ENCODE peak calls at places on chromosomes 7 and 10, in six cellular contexts. One of them, this sample, is unnamed.

GRCh38 chr10:32004161-32004591 is 52.0 kb downstream of the KIF5B start:
- DNase-seq in stimulated activated CD4-positive, alpha-beta T cell treated with anti-CD3 and anti-CD28 coated beads, Interleukin-2, amount 100 ng/mL, for 48 hours: no peak
- DNase-seq in NCI-H2029: no peak
- DNase-seq in chondrocyte: no peak
- DNase-seq in RPMI8226: no peak
- DNase-seq in HEK293T: no peak
- DNase-seq in this sample: peak; percentile 20

GRCh38 chr7:43135129-43135528 is 22.7 kb downstream of the HECW1 start:
- DNase-seq in stimulated activated CD4-positive, alpha-beta T cell treated with anti-CD3 and anti-CD28 coated beads, Interleukin-2, amount 100 ng/mL, for 48 hours: no peak
- DNase-seq in NCI-H2029: no peak
- DNase-seq in chondrocyte: no peak
- DNase-seq in RPMI8226: no peak
- DNase-seq in HEK293T: no peak
- DNase-seq in this sample: no peak

GRCh38 chr10:48605786-48606529 is 1.1 kb upstream of the ARHGAP22 start:
- DNase-seq in stimulated activated CD4-positive, alpha-beta T cell treated with anti-CD3 and anti-CD28 coated beads, Interleukin-2, amount 100 ng/mL, for 48 hours: no peak
- DNase-seq in NCI-H2029: no peak
- DNase-seq in chondrocyte: no peak
- DNase-seq in RPMI8226: no peak
- DNase-seq in HEK293T: no peak
- DNase-seq in this sample: no peak

GRCh38 chr10:14060320-14061070 is 270.2 kb downstream of the FRMD4A start:
- DNase-seq in stimulated activated CD4-positive, alpha-beta T cell treated with anti-CD3 and anti-CD28 coated beads, Interleukin-2, amount 100 ng/mL, for 48 hours: no peak
- DNase-seq in NCI-H2029: peak; percentile 27
- DNase-seq in chondrocyte: no peak
- DNase-seq in RPMI8226: no peak
- DNase-seq in HEK293T: no peak
- DNase-seq in this sample: no peak

GRCh38 chr7:133601607-133602006 is 348.7 kb downstream of the EXOC4 start:
- DNase-seq in stimulated activated CD4-positive, alpha-beta T cell treated with anti-CD3 and anti-CD28 coated beads, Interleukin-2, amount 100 ng/mL, for 48 hours: no peak
- DNase-seq in NCI-H2029: no peak
- DNase-seq in chondrocyte: no peak
- DNase-seq in RPMI8226: no peak
- DNase-seq in HEK293T: no peak
- DNase-seq in this sample: no peak

GRCh38 chr10:93616844-93617360 is 4.6 kb downstream of the PDE6C start:
- DNase-seq in stimulated activated CD4-positive, alpha-beta T cell treated with anti-CD3 and anti-CD28 coated beads, Interleukin-2, amount 100 ng/mL, for 48 hours: no peak
- DNase-seq in NCI-H2029: no peak
- DNase-seq in chondrocyte: no peak
- DNase-seq in RPMI8226: no peak
- DNase-seq in HEK293T: no peak
- DNase-seq in this sample: no peak

GRCh38 chr10:24947304-24948097 is 4.9 kb downstream of the PRTFDC1 start:
- DNase-seq in stimulated activated CD4-positive, alpha-beta T cell treated with anti-CD3 and anti-CD28 coated beads, Interleukin-2, amount 100 ng/mL, for 48 hours: no peak
- DNase-seq in NCI-H2029: no peak
- DNase-seq in chondrocyte: no peak
- DNase-seq in RPMI8226: no peak
- DNase-seq in HEK293T: no peak
- DNase-seq in this sample: no peak

GRCh38 chr7:148700693-148701092 is 2.0 kb downstream of the CUL1 start:
- DNase-seq in stimulated activated CD4-positive, alpha-beta T cell treated with anti-CD3 and anti-CD28 coated beads, Interleukin-2, amount 100 ng/mL, for 48 hours: peak; percentile 37
- DNase-seq in NCI-H2029: no peak
- DNase-seq in chondrocyte: no peak
- DNase-seq in RPMI8226: peak; percentile 84
- DNase-seq in HEK293T: no peak
- DNase-seq in this sample: peak; percentile 84

GRCh38 chr7:158458096-158458495 is 129.5 kb downstream of the PTPRN2 start:
- DNase-seq in stimulated activated CD4-positive, alpha-beta T cell treated with anti-CD3 and anti-CD28 coated beads, Interleukin-2, amount 100 ng/mL, for 48 hours: no peak
- DNase-seq in NCI-H2029: no peak
- DNase-seq in chondrocyte: no peak
- DNase-seq in RPMI8226: no peak
- DNase-seq in HEK293T: no peak
- DNase-seq in this sample: no peak

GRCh38 chr7:7136857-7137309 is 45.5 kb upstream of the C1GALT1 start:
- DNase-seq in stimulated activated CD4-positive, alpha-beta T cell treated with anti-CD3 and anti-CD28 coated beads, Interleukin-2, amount 100 ng/mL, for 48 hours: no peak
- DNase-seq in NCI-H2029: no peak
- DNase-seq in chondrocyte: no peak
- DNase-seq in RPMI8226: no peak
- DNase-seq in HEK293T: no peak
- DNase-seq in this sample: no peak

GRCh38 chr7:964401-965231 is 10.1 kb upstream of the ADAP1 start:
- DNase-seq in stimulated activated CD4-positive, alpha-beta T cell treated with anti-CD3 and anti-CD28 coated beads, Interleukin-2, amount 100 ng/mL, for 48 hours: no peak
- DNase-seq in NCI-H2029: no peak
- DNase-seq in chondrocyte: peak; percentile 68
- DNase-seq in RPMI8226: no peak
- DNase-seq in HEK293T: peak; percentile 48
- DNase-seq in this sample: no peak

GRCh38 chr7:55075464-55075971 is 56.7 kb downstream of the EGFR start:
- DNase-seq in stimulated activated CD4-positive, alpha-beta T cell treated with anti-CD3 and anti-CD28 coated beads, Interleukin-2, amount 100 ng/mL, for 48 hours: no peak
- DNase-seq in NCI-H2029: no peak
- DNase-seq in chondrocyte: no peak
- DNase-seq in RPMI8226: no peak
- DNase-seq in HEK293T: no peak
- DNase-seq in this sample: peak; percentile 13

GRCh38 chr10:99433378-99434020 is 3.1 kb upstream of the GOT1 start:
- DNase-seq in stimulated activated CD4-positive, alpha-beta T cell treated with anti-CD3 and anti-CD28 coated beads, Interleukin-2, amount 100 ng/mL, for 48 hours: no peak
- DNase-seq in NCI-H2029: no peak
- DNase-seq in chondrocyte: no peak
- DNase-seq in RPMI8226: no peak
- DNase-seq in HEK293T: no peak
- DNase-seq in this sample: peak; percentile 19

GRCh38 chr10:131901181-131901829 is 497 bp downstream of the PPP2R2D start:
- DNase-seq in stimulated activated CD4-positive, alpha-beta T cell treated with anti-CD3 and anti-CD28 coated beads, Interleukin-2, amount 100 ng/mL, for 48 hours: no peak
- DNase-seq in NCI-H2029: no peak
- DNase-seq in chondrocyte: peak; percentile 87
- DNase-seq in RPMI8226: peak; percentile 12
- DNase-seq in HEK293T: peak; percentile 53
- DNase-seq in this sample: peak; percentile 61